ENCODE peak calls at places on chromosomes 5 and 9, in four cellular contexts. F, U, T and L are unnamed samples.

GRCh38 chr5:74866653-74867162 is 521 bp upstream of the FAM169A start:
- DNase-seq in T (peak; percentile 38), F (no peak), U (no peak), L (no peak)

GRCh38 chr9:126147186-126147585 is 179.4 kb upstream of the MVB12B start:
- DNase-seq in T (no peak), F (no peak), U (no peak), L (no peak)

GRCh38 chr5:66012271-66012670 is 85.9 kb downstream of the ERBIN start:
- DNase-seq in T (no peak), F (no peak), U (no peak), L (no peak)

GRCh38 chr9:25964239-25964638 is 286.0 kb upstream of the TUSC1 start:
- DNase-seq in T (peak; percentile 82), F (peak; percentile 90), U (peak; percentile 40), L (peak; percentile 10)

GRCh38 chr5:136212252-136212721 is 19.3 kb upstream of the SMIM32 start:
- DNase-seq in F (peak; percentile 55), T (peak; percentile 76), U (peak; percentile 12), L (peak; percentile 50)

GRCh38 chr9:91012933-91013841 is 211.6 kb downstream of the SYK start:
- DNase-seq in U (no peak), F (no peak), T (no peak), L (no peak)

GRCh38 chr9:2674141-2674824 is 43.0 kb upstream of the KCNV2 start:
- DNase-seq in T (no peak), U (no peak), F (no peak), L (no peak)

GRCh38 chr5:67315082-67315801 is 118.6 kb upstream of the CD180 start:
- DNase-seq in F (peak; percentile 13), U (peak; percentile 65), T (no peak), L (no peak)

GRCh38 chr9:79637180-79637925 is 65.6 kb downstream of the TLE4 start:
- DNase-seq in F (no peak), U (peak; percentile 49), T (no peak), L (no peak)

GRCh38 chr5:171865431-171865830 is 79.8 kb downstream of the SMIM23 start:
- DNase-seq in F (no peak), T (no peak), U (no peak), L (no peak)

GRCh38 chr5:146369691-146370090 is 31.1 kb downstream of the POU4F3 start:
- DNase-seq in U (peak; percentile 88), T (no peak), F (peak; percentile 53), L (no peak)

GRCh38 chr5:86974910-86975309 is 292.8 kb upstream of the RASA1 start:
- DNase-seq in F (no peak), T (no peak), U (no peak), L (no peak)

GRCh38 chr5:79133657-79134451 is 22.2 kb downstream of the BHMT start:
- DNase-seq in F (peak; percentile 80), T (peak; percentile 83), U (peak; percentile 74), L (peak; percentile 82)

GRCh38 chr9:129208191-129209091 is 30.4 kb upstream of the IER5L start:
- DNase-seq in T (peak; percentile 71), U (no peak), F (no peak), L (peak; percentile 81)

GRCh38 chr9:95910023-95910706 is 34.7 kb downstream of the ERCC6L2 start:
- DNase-seq in U (no peak), T (no peak), F (peak; percentile 51), L (no peak)

GRCh38 chr9:92138157-92138959 is 23.1 kb upstream of the SPTLC1 start:
- DNase-seq in F (peak; percentile 72), U (no peak), T (peak; percentile 87), L (peak; percentile 77)

GRCh38 chr5:114367029-114367428 is 5.2 kb downstream of the KCNN2 start:
- DNase-seq in F (peak; percentile 4), T (peak; percentile 7), U (no peak), L (no peak)

GRCh38 chr9:107437716-107438115 is 51.9 kb downstream of the KLF4 start:
- DNase-seq in U (no peak), F (no peak), T (no peak), L (no peak)

GRCh38 chr9:131485728-131486381 is 16.9 kb upstream of the POMT1 start:
- DNase-seq in F (no peak), T (no peak), U (no peak), L (no peak)

GRCh38 chr5:180116441-180117377 is 45.1 kb upstream of the RNF130 start:
- DNase-seq in F (peak; percentile 63), T (no peak), U (no peak), L (no peak)

GRCh38 chr9:111944467-111944866 is 47.9 kb downstream of the UGCG start:
- DNase-seq in U (no peak), F (no peak), T (no peak), L (no peak)
- H2AFZ ChIP-seq in U (no peak overlapping the region), F (no peak overlapping the region), T (no peak overlapping the region), L (no peak overlapping the region)

GRCh38 chr9:211557-211956 is 3.1 kb upstream of the DOCK8 start:
- DNase-seq in F (no peak), U (no peak), T (no peak), L (no peak)

GRCh38 chr9:211036-211435 is 3.6 kb upstream of the DOCK8 start:
- DNase-seq in T (no peak), U (no peak), F (no peak), L (no peak)

GRCh38 chr9:212265-212664 is 2.4 kb upstream of the DOCK8 start:
- DNase-seq in T (no peak), U (no peak), F (no peak), L (no peak)

GRCh38 chr9:215631-216155 is 1.0 kb downstream of the DOCK8 start:
- DNase-seq in U (no peak), F (no peak), T (no peak), L (no peak)

DNA sequence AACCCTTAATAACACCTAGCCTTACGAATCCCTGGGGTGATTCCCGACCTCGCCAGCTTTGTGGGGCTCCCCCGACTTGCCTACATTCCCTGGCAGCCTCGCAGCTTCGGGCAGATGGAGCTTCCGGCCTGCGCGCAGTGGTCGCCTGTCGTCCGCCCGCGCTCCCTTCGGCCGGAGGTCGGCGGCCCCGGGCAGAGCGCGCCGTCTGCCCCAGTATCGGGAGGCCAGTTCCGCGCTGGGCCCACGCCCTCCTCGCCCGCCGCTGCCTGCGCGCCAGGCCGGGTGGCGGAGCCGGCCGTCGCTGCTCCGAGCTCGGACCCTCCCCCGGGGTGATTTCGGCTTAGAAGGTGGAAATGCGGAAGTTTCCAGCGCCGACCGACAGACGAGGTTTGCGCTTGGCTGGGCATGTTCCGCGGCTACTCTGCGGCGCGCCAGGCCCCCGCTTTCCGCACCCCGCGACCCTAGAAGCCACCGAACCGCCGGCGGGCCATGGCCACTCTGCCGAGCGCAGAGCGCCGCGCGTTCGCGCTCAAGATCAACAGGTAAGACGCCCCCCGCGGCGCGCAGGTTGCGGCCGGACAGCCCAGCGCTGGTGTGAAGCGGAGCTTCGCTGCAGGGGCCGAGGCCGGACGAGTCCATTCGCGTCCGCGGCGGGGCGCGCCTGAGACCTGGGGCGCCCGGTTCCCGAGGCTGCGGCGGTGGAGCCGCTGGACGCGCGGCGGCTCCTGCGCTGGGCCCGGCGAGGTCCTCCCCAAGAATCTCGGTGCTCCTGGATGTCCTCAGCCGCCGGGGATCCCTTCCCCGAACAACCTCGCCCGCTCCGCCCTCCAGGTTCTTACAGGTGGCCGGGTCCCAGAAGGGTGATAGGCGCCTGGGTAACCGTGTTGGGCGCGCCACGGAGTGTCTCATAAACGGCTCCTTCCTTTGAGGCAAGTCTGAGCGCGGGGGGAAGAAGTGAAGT is at the start of gene DOCK8:
- DNase-seq in T (peak; percentile 84), F (peak; percentile 63), U (peak; percentile 8), L (peak; percentile 48)
- TF ChIP-seq EZH2 in T (peak; percentile 30), F (no peak), U (peak; percentile 69), L (peak; percentile 83)

DNA sequence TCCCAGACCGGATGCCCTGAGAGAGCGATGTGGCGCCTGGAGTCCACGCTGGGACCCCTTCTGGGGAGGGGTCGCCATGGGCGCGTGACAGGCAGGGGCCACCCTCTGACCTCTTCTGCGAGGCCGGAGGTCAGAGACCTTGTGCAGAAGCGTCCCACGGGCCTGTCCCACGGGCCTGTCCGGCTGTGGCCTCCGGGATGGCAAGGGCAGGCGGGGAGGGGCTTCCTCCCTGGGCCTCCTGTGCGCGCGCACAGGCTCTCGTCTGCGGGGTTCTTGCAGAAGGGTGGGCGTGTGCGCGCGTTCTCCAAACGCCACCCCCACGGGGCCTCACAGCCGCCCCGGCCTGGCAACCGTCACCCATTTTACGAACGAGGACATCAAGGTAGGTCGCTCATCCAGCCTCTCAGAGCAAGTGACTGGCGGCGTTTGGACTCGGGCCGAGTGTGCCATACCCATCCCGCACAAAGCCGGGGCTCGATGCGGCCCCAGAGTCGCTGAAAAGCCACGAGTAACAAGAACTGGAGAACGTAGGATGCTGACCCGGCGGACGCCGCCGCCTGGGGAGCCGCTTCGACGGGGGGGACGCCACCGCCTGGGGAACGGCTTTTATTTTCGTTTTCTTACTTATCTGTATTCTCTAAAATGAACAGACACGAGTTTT is 897 bp downstream of the AHRR start:
- DNase-seq in T (no peak), F (no peak), U (no peak), L (no peak)
- H2AFZ ChIP-seq in T (peak overlapping the region; percentile 28), F (no peak overlapping the region), U (peak overlapping the region; percentile 44), L (no peak overlapping the region)

GRCh38 chr5:39104221-39104620 is 30.0 kb upstream of the RICTOR start:
- DNase-seq in U (no peak), T (no peak), F (no peak), L (no peak)
- TF ChIP-seq EZH2 in U (no peak), T (no peak), F (no peak), L (no peak)

DNA sequence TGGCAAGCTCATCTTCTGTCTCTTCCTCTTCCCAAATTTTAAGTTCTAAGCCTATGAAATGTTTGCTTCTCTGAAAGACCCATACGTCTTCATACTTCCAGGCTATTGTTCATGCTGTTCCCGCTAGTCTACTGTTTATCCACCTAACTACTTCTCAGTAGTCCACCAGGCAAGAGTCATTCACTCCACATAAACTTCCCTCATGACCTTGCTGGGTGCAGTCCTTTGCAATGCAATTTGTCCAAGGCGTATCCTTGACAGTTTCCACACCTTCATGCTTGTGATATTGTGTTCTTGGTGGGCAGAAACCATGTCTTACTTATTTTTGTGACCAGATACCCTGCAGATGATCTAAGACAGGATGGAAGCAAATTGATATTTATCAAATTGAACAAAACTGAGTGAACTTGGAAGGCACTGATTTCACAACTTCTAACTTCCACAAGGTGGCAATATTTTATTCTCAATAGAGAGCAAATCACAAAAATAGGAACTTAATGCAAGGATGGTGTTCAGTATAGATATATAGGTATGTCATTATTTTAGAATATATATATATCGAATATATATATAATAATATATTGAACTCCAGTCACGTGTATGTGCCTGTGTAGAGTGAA is 30.3 kb downstream of the TYRP1 start:
- DNase-seq in U (no peak), F (peak; percentile 50), T (no peak), L (no peak)
- H2AFZ ChIP-seq in U (peak overlapping the region; percentile 53), F (peak overlapping the region; percentile 16), T (no peak overlapping the region), L (no peak overlapping the region)

DNA sequence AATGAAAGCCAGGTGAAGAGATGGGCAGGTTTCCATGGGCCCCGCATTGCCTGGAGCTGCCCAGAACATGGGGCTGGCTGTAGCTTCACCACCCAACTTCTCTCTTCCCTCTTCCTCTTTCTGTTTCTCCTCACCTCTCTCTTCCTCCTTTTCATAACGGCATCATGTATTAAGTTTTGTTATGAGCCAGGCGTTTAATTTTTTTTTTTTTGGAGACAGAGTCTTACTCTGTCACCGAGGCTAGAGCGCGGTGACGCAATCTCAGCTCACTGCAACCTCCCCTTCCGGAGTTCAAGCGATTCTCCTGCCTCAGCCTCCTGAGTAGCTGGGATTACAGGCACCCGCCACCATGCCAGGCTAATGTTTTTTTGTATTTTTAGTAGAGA is 13.0 kb upstream of the SPINK4 start:
- DNase-seq in T (no peak), F (no peak), U (no peak), L (no peak)
- TF ChIP-seq EZH2 in T (no peak), F (no peak), U (no peak), L (no peak)